ENCODE peak calls at places on chromosome 1, in eight cellular contexts. V is CD4-positive, alpha-beta T cell; F is OCI-LY7; J is Calu3; D is occipital lobe; E is renal cortical epithelial cell; G is right atrium auricular region; C is B cell. W is an unnamed sample.

GRCh38 chr1:75618382-75618781 is 7.5 kb upstream of the SLC44A5 start:
- DNase-seq in V (no peak), F (no peak), J (no peak), D (no peak), E (no peak), G (no peak), C (no peak), W (no peak)

GRCh38 chr1:150168960-150169565 is 19.3 kb downstream of the PLEKHO1 start:
- DNase-seq in V (peak), F (peak), J (peak), D (no peak), E (peak), G (peak), C (peak), W (peak)

GRCh38 chr1:10701145-10701544 is 95.3 kb downstream of the CASZ1 start:
- DNase-seq in V (no peak), F (no peak), J (no peak), D (no peak), E (no peak), G (no peak), C (no peak), W (no peak)

GRCh38 chr1:117754061-117754969 is 148.5 kb downstream of the TENT5C start:
- DNase-seq in V (peak), F (peak), J (peak), D (peak), E (peak), G (no peak), C (peak), W (no peak)

GRCh38 chr1:100360790-100361232 is 8.5 kb downstream of the CDC14A start:
- DNase-seq in V (no peak), F (no peak), J (no peak), D (peak), E (peak), G (no peak), C (no peak), W (no peak)

GRCh38 chr1:9128161-9128519 is 762 bp downstream of the GPR157 start:
- DNase-seq in V (no peak), F (no peak), J (peak), D (no peak), E (no peak), G (no peak), C (no peak), W (no peak)

GRCh38 chr1:175427625-175428024 is 235.0 kb upstream of the KIAA0040 start:
- DNase-seq in V (no peak), F (no peak), J (no peak), D (no peak), E (no peak), G (no peak), C (no peak), W (no peak)

GRCh38 chr1:27979151-27979858 is 19.5 kb downstream of the XKR8 start:
- DNase-seq in V (no peak), F (peak), J (no peak), D (no peak), E (peak), G (no peak), C (no peak), W (no peak)

GRCh38 chr1:224498574-224499170 is 64.1 kb upstream of the WDR26 start:
- DNase-seq in V (no peak), F (no peak), J (peak), D (no peak), E (peak), G (no peak), C (no peak), W (no peak)

GRCh38 chr1:185719021-185719420 is 15.2 kb upstream of the HMCN1 start:
- DNase-seq in V (no peak), F (no peak), J (peak), D (no peak), E (peak), G (no peak), C (no peak), W (no peak)

GRCh38 chr1:14613915-14614314 is 15.4 kb downstream of the KAZN start:
- DNase-seq in V (no peak), F (no peak), J (no peak), D (no peak), E (no peak), G (no peak), C (peak), W (peak)

GRCh38 chr1:185929759-185930158 is 195.6 kb downstream of the HMCN1 start:
- DNase-seq in V (no peak), F (no peak), J (no peak), D (no peak), E (no peak), G (no peak), C (no peak), W (no peak)

GRCh38 chr1:240031414-240031813 is 60.3 kb upstream of the FMN2 start:
- DNase-seq in V (no peak), F (no peak), J (no peak), D (no peak), E (peak), G (no peak), C (no peak), W (no peak)

GRCh38 chr1:41745022-41745421 is 173.7 kb downstream of the HIVEP3 start:
- DNase-seq in V (no peak), F (no peak), J (no peak), D (no peak), E (no peak), G (no peak), C (peak), W (no peak)